ENCODE peak calls at places on chromosomes 2 and 18, in four cellular contexts. I is AG04449, S is GM06990, Q is progenitor cell of endocrine pancreas. A is an unnamed sample.

GRCh38 chr2:25867389-25868003 is 10.8 kb downstream of the ASXL2 start:
- DNase-seq in I (no peak), S (no peak), Q (no peak), A (no peak)

GRCh38 chr2:226995625-226996041 is 159.8 kb downstream of the RHBDD1 start:
- DNase-seq in S (no peak), Q (no peak), I (no peak), A (no peak)

GRCh38 chr2:66929632-66930385 is 467.3 kb upstream of the ETAA1 start:
- DNase-seq in S (no peak), I (peak), Q (no peak), A (no peak)

GRCh38 chr2:88521445-88522070 is 69.1 kb upstream of the FOXI3 start:
- DNase-seq in Q (no peak), I (no peak), S (no peak), A (no peak)

GRCh38 chr18:50956116-50956515 is 11.7 kb upstream of the ELAC1 start:
- DNase-seq in I (no peak), Q (no peak), S (no peak), A (no peak)

GRCh38 chr2:206176128-206176527 is 16.4 kb downstream of the EEF1B2 start:
- DNase-seq in I (no peak), Q (no peak), S (no peak), A (no peak)

GRCh38 chr2:98505311-98505808 is 60.7 kb downstream of the INPP4A start:
- DNase-seq in I (no peak), Q (no peak), S (no peak), A (no peak)

GRCh38 chr2:31335921-31336570 is 78.5 kb downstream of the XDH start:
- DNase-seq in I (no peak), Q (no peak), S (no peak), A (no peak)

GRCh38 chr2:147198651-147199171 is 646.1 kb upstream of the ACVR2A start:
- DNase-seq in I (no peak), Q (no peak), S (no peak), A (no peak)

GRCh38 chr2:240962371-240963064 is 35.9 kb upstream of the SNED1 start:
- DNase-seq in Q (peak), S (no peak), I (no peak), A (no peak)

GRCh38 chr2:126776701-126777619 is 121.0 kb downstream of the GYPC start:
- DNase-seq in Q (peak), S (peak), I (no peak), A (peak)

GRCh38 chr2:147468349-147468748 is 376.5 kb upstream of the ACVR2A start:
- DNase-seq in I (no peak), S (no peak), Q (no peak), A (no peak)

GRCh38 chr2:119289093-119289492 is 65.5 kb downstream of the STEAP3 start:
- DNase-seq in I (no peak), S (no peak), Q (no peak), A (no peak)

GRCh38 chr2:54709341-54709809 is 14.1 kb upstream of the EML6 start:
- DNase-seq in I (no peak), Q (no peak), S (peak), A (peak)

GRCh38 chr2:149329470-149330126 is 789 bp upstream of the LYPD6 start:
- DNase-seq in I (no peak), S (no peak), Q (no peak), A (no peak)

GRCh38 chr18:35680139-35680551 is 98.6 kb downstream of the GALNT1 start:
- DNase-seq in I (no peak), S (no peak), Q (no peak), A (no peak)

GRCh38 chr2:152223997-152224396 is 48.4 kb upstream of the STAM2 start:
- DNase-seq in S (no peak), I (no peak), Q (no peak), A (no peak)

GRCh38 chr2:37711831-37712230 is 40.4 kb upstream of the CDC42EP3 start:
- DNase-seq in I (peak), Q (no peak), S (no peak), A (no peak)

GRCh38 chr2:210199186-210199765 is 26.0 kb downstream of the ACADL start:
- DNase-seq in S (no peak), Q (no peak), I (no peak), A (no peak)

GRCh38 chr2:236762628-236763027 is 193.0 kb downstream of the ACKR3 start:
- DNase-seq in Q (no peak), S (no peak), I (no peak), A (no peak)

GRCh38 chr2:23430263-23430662 is 45.3 kb downstream of the KLHL29 start:
- DNase-seq in S (no peak), Q (no peak), I (peak), A (no peak)

GRCh38 chr2:149038442-149039212 is at the start of gene LYPD6B:
- DNase-seq in S (peak), I (no peak), Q (peak), A (no peak)

GRCh38 chr2:26534098-26534864 is 56.4 kb upstream of the OTOF start:
- DNase-seq in S (no peak), Q (no peak), I (no peak), A (no peak)

GRCh38 chr2:4964579-4964978 is 727.6 kb upstream of the SOX11 start:
- DNase-seq in Q (no peak), S (no peak), I (no peak), A (no peak)

GRCh38 chr2:3490191-3491158 is 28.9 kb downstream of the ADI1 start:
- DNase-seq in S (no peak), Q (no peak), I (no peak), A (no peak)

GRCh38 chr2:167196461-167197252 is 308.4 kb downstream of the XIRP2 start:
- DNase-seq in S (no peak), I (no peak), Q (no peak), A (no peak)

GRCh38 chr2:10316860-10317259 is 14.2 kb downstream of the HPCAL1 start:
- DNase-seq in S (no peak), Q (no peak), I (no peak), A (no peak)

GRCh38 chr2:236715511-236715961 is 145.9 kb downstream of the ACKR3 start:
- DNase-seq in I (no peak), Q (no peak), S (no peak), A (no peak)

GRCh38 chr18:52569492-52569891 is 229.5 kb downstream of the DCC start:
- DNase-seq in Q (no peak), S (no peak), I (peak), A (no peak)

GRCh38 chr2:132876745-132877391 is 206.9 kb upstream of the LYPD1 start:
- DNase-seq in Q (no peak), I (no peak), S (no peak), A (no peak)

GRCh38 chr2:209685963-209686362 is 85.7 kb upstream of the UNC80 start:
- DNase-seq in S (no peak), I (no peak), Q (no peak), A (no peak)

GRCh38 chr2:46335966-46336436 is 38.8 kb downstream of the EPAS1 start:
- DNase-seq in I (no peak), S (no peak), Q (no peak), A (no peak)

GRCh38 chr2:159904565-159905281 is 106.7 kb upstream of the CD302 start:
- DNase-seq in Q (peak), S (peak), I (no peak), A (peak)

GRCh38 chr2:208253518-208254117 is 1.3 kb downstream of the IDH1 start:
- DNase-seq in I (no peak), S (no peak), Q (no peak), A (no peak)

GRCh38 chr2:208256192-208256782 is 1.4 kb upstream of the IDH1 start:
- DNase-seq in Q (no peak), I (no peak), S (no peak), A (no peak)

GRCh38 chr2:208254118-208254870 is 577 bp downstream of the IDH1 start:
- DNase-seq in I (no peak), Q (peak), S (peak), A (peak)

GRCh38 chr2:208254871-208255556 is at the start of gene IDH1:
- DNase-seq in Q (peak), I (peak), S (peak), A (peak)

DNA sequence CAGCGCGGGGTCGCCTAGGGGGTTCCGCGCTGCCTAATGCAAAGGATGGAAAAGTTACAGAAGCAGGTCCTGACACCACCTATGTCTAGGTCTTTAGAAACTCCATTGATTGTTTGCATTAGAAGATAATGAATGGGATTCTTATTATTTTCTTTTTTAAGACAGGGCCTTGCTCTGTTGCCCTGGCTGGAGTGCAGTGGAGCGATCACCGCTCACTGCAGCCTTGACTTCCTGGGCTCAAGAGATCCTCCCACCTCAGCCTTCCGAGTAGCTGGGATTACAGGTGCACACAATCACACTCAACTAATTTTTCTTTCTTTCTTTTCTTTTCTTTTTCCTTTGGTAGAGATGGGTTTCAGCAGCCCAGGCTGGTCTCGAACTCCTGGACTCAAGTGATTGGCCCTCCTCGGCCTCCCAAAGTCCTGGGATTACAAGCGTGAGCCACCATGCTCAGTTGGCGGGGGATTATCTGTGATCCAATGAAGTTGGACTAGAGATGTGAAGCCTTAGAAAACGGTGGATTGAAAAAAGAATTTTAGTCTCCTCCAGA is 761 bp upstream of the IDH1 start:
- DNase-seq in I (no peak), Q (no peak), S (no peak), A (no peak)
- TF ChIP-seq CTCF in I (no peak), Q (peak), S (no peak), A (no peak)

GRCh38 chr2:158600155-158600802 is 143.5 kb downstream of the PKP4 start:
- DNase-seq in Q (no peak), S (no peak), I (peak), A (no peak)

GRCh38 chr2:158598856-158599517 is 142.2 kb downstream of the PKP4 start:
- DNase-seq in S (no peak), Q (no peak), I (no peak), A (no peak)

GRCh38 chr2:158602027-158602426 is 145.3 kb downstream of the PKP4 start:
- DNase-seq in I (no peak), Q (no peak), S (no peak), A (no peak)

GRCh38 chr2:158599609-158600008 is 142.9 kb downstream of the PKP4 start:
- DNase-seq in S (no peak), I (no peak), Q (no peak), A (no peak)

DNA sequence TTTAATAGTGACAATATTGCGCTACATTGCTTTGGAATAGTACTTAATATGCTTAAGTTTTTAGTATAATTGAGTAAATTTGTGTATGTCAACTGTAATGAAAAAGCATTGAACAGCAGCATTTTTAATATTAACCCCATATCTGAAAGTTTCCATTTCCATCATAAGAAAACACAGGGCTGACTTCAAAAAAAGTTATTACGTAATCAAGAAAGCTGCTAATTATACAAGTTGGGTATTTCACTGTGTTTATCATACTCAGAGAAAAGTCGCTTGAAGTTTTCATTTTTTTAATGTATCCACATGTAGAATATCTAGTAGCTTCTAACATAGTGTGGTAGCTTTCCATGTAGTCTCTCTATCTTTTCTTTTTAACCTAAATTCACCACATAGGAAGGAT is 146.5 kb downstream of the PKP4 start:
- DNase-seq in S (no peak), I (no peak), Q (no peak), A (no peak)
- TF ChIP-seq CTCF in S (no peak), I (no peak), Q (no peak), A (no peak)

GRCh38 chr18:8520266-8520665 is 89.0 kb upstream of the RAB12 start:
- DNase-seq in I (no peak), S (no peak), Q (no peak), A (no peak)

GRCh38 chr18:8529609-8530008 is 79.6 kb upstream of the RAB12 start:
- DNase-seq in I (no peak), Q (no peak), S (no peak), A (no peak)

GRCh38 chr18:8522756-8523155 is 86.5 kb upstream of the RAB12 start:
- DNase-seq in S (no peak), Q (no peak), I (no peak), A (no peak)

GRCh38 chr18:8526316-8526715 is 82.9 kb upstream of the RAB12 start:
- DNase-seq in Q (no peak), S (no peak), I (no peak), A (no peak)

GRCh38 chr18:8525692-8526091 is 83.5 kb upstream of the RAB12 start:
- DNase-seq in I (no peak), Q (no peak), S (no peak), A (no peak)
- TF ChIP-seq CTCF in I (no peak), Q (peak), S (peak), A (no peak)

DNA sequence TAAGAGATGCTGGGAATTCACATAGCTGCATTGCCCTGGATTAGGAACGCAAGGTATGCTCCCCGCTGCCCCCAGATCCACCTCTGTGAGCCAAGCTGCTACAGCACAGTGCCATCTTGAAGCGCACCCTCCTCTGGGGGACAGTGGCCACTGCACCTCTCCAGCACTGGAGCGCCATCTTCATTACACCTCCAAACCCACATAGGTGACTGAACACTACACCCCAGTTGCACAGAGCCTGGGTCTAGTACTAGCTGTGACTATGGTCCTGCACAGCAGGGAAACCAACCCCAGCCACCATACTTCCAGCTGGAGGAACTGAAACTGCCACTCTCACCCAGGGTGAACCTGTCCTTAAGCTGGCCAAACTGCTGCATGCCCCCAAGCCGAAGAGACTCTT is 84.6 kb downstream of the TMEM237 start:
- DNase-seq in S (peak), Q (no peak), I (no peak), A (no peak)
- TF ChIP-seq CTCF in S (no peak), Q (no peak), I (no peak), A (no peak)

DNA sequence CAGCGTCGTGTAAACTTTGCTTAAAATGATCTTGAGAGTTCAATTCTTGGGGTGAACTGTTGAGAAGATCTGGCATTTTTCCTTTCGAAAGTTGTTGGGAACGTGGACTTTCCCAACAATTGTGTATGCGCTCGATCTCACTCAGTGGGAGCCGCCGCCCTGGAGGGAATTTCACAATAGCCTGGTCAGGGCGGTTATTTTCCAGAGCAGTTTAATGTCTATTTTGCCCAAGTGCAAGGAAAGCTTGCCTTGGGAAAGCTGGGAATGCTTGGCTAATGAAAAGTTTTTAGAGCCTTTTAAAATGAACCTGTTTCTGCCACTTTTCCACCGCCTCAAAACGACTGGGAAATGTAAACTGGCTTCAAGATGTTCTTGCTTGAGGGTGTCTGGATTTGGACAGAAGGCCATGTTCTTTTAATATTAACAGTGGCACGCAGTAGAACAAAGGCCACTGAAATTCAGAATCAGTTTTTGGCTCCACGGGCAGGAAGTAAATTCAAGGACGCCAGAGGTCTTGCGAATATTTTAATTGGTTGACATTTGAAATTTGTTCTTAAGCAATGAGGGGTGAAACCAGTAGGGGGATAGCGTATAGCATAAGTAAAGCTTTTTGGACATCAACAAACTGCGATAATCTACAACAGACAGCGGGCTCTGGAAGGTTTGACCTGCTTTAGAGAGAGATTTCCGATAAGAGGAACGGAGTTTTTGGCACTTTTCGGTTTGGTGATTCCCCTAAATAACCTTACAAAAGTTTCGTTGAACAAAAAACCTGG is 1.2 kb downstream of the CFLAR start:
- DNase-seq in I (no peak), S (peak), Q (no peak), A (no peak)
- TF ChIP-seq CTCF in I (peak), S (no peak), Q (peak), A (no peak)

GRCh38 chr18:904135-905090 is at the start of gene ADCYAP1:
- DNase-seq in I (no peak), Q (no peak), S (no peak), A (no peak)
- TF ChIP-seq CTCF in I (no peak), Q (no peak), S (no peak), A (no peak)

GRCh38 chr2:164840458-164840929 is 1.1 kb downstream of the COBLL1 start:
- DNase-seq in S (peak), Q (peak), I (no peak), A (peak)

GRCh38 chr2:164839914-164840457 is 1.6 kb downstream of the COBLL1 start:
- DNase-seq in Q (no peak), I (no peak), S (no peak), A (no peak)

GRCh38 chr2:164841719-164842623 is at the start of gene COBLL1:
- DNase-seq in S (peak), I (no peak), Q (peak), A (peak)

GRCh38 chr2:164842624-164842966 is 972 bp upstream of the COBLL1 start:
- DNase-seq in S (no peak), I (no peak), Q (no peak), A (no peak)

GRCh38 chr2:164840930-164841718 is 499 bp downstream of the COBLL1 start:
- DNase-seq in S (peak), Q (peak), I (no peak), A (peak)
- TF ChIP-seq CTCF in S (peak), Q (no peak), I (peak), A (no peak)

GRCh38 chr2:170005702-170006101 is 172.2 kb upstream of the MYO3B start:
- DNase-seq in I (no peak), S (no peak), Q (no peak), A (no peak)
- TF ChIP-seq CTCF in I (no peak), S (no peak), Q (no peak), A (no peak)

GRCh38 chr2:21331625-21332370 is 208.0 kb downstream of the TDRD15 start:
- DNase-seq in Q (no peak), S (no peak), I (no peak), A (no peak)

GRCh38 chr2:21330786-21331391 is 207.1 kb downstream of the TDRD15 start:
- DNase-seq in I (no peak), S (no peak), Q (no peak), A (no peak)

DNA sequence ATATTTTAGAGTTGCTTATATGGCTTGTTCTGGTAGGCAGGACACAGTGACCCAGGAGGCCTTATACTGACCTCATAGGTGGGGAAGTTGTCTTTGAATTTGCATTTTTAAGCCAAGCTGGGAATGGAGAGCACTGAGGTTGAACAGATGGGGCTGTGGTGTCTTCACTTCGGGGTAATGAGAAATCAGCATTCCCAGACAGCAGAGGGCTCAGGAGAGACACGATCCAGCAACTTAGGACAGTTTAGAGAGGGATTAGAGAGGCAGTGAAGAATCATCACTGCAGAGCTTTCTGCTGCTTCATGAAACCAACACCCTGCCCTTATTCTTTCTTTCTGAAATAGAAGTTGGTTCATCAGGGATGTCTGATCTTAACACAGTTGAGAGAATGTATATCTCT is 202.4 kb downstream of the TDRD15 start:
- DNase-seq in Q (no peak), I (no peak), S (no peak), A (no peak)
- TF ChIP-seq CTCF in Q (no peak), I (no peak), S (no peak), A (no peak)